ENCODE peak calls at places on chromosome 1, in six cellular contexts. B is activated CD4-positive, alpha-beta T cell treated with anti-CD3 and anti-CD28 coated beads, Interleukin-2, amount 50 U/mL, for 24 hours; L is M059J; A is stimulated activated CD4-positive, alpha-beta T cell treated with anti-CD3 and anti-CD28 coated beads, Interleukin-1b, Interleukin-23, amount 100 ng/mL, for 24 hours; P is pulmonary artery endothelial cell; H is amniotic epithelial cell. M is an unnamed sample.

GRCh38 chr1:156479093-156480014 is 21.2 kb downstream of the MEF2D start:
- DNase-seq in B (no peak), L (no peak), A (no peak), P (no peak), H (no peak), M (no peak)

GRCh38 chr1:210455840-210456603 is 127.3 kb downstream of the HHAT start:
- DNase-seq in B (no peak), L (no peak), A (no peak), P (no peak), H (no peak), M (no peak)

GRCh38 chr1:154784924-154785531 is 85.1 kb downstream of the KCNN3 start:
- DNase-seq in B (peak; percentile 46), L (no peak), A (peak; percentile 25), P (peak; percentile 93), H (no peak), M (no peak)

GRCh38 chr1:182629674-182630073 is 25.5 kb upstream of the RGS16 start:
- DNase-seq in B (peak; percentile 46), L (no peak), A (peak; percentile 14), P (no peak), H (no peak), M (no peak)

GRCh38 chr1:24555591-24556413 is at the start of gene NCMAP:
- DNase-seq in B (no peak), L (no peak), A (peak; percentile 20), P (no peak), H (no peak), M (peak; percentile 51)

GRCh38 chr1:107535091-107535490 is 394.3 kb downstream of the NTNG1 start:
- DNase-seq in B (no peak), L (no peak), A (no peak), P (no peak), H (no peak), M (no peak)

GRCh38 chr1:50181027-50181663 is 72.4 kb downstream of the ELAVL4 start:
- DNase-seq in B (no peak), L (no peak), A (no peak), P (no peak), H (no peak), M (no peak)

GRCh38 chr1:44302557-44302956 is 52.5 kb downstream of the ERI3 start:
- DNase-seq in B (no peak), L (no peak), A (no peak), P (no peak), H (no peak), M (no peak)

GRCh38 chr1:248913933-248914332 is 7.9 kb downstream of the PGBD2 start:
- DNase-seq in B (no peak), L (no peak), A (no peak), P (no peak), H (no peak), M (no peak)

GRCh38 chr1:92465256-92465647 is 21.5 kb downstream of the GFI1 start:
- DNase-seq in B (no peak), L (no peak), A (no peak), P (no peak), H (no peak), M (no peak)

GRCh38 chr1:22750671-22751016 is 40.0 kb downstream of the EPHB2 start:
- DNase-seq in B (no peak), L (no peak), A (no peak), P (no peak), H (no peak), M (no peak)

GRCh38 chr1:211515090-211516023 is 23.4 kb upstream of the RD3 start:
- DNase-seq in B (peak; percentile 73), L (peak; percentile 96), A (peak; percentile 73), P (no peak), H (peak; percentile 65), M (peak; percentile 85)

GRCh38 chr1:242524571-242525359 is at the start of gene PLD5:
- DNase-seq in B (no peak), L (no peak), A (no peak), P (no peak), H (no peak), M (peak; percentile 56)

GRCh38 chr1:107016376-107016978 is 40.0 kb upstream of the PRMT6 start:
- DNase-seq in B (no peak), L (peak; percentile 5), A (no peak), P (no peak), H (no peak), M (no peak)

GRCh38 chr1:229158317-229159294 is 112.3 kb upstream of the RAB4A start:
- DNase-seq in B (no peak), L (peak; percentile 6), A (no peak), P (no peak), H (peak; percentile 94), M (no peak)

M was measured in mesothelial cell of epicardium.